ENCODE peak calls at places on chromosomes 3 and 15, in nine cellular contexts. T is stomach, S is ovary, W is IMR-90, G is transverse colon, Q is HepG2, I is heart left ventricle, N is K562, D is A549. Y is an unnamed sample.

GRCh38 chr3:52090131-52090548 is 33.8 kb upstream of the DUSP7 start:
- DNase-seq in G (no peak), D (no peak), W (peak; percentile 92), T (no peak), N (no peak), Q (no peak), I (no peak), S (no peak), Y (peak; percentile 40)

GRCh38 chr3:86420990-86421739 is 569.8 kb downstream of the VGLL3 start:
- DNase-seq in G (no peak), N (no peak), T (no peak), Q (no peak), S (no peak), I (no peak), W (no peak), D (no peak), Y (no peak)

GRCh38 chr15:89335289-89336041 is 841 bp upstream of the POLG start:
- DNase-seq in I (no peak), D (no peak), W (no peak), N (peak; percentile 77), T (no peak), G (peak; percentile 43), S (no peak), Q (peak; percentile 10), Y (no peak)

GRCh38 chr3:42007785-42008184 is 45.9 kb upstream of the ULK4 start:
- DNase-seq in N (no peak), I (no peak), G (no peak), D (no peak), Q (no peak), T (no peak), S (no peak), W (no peak), Y (no peak)

GRCh38 chr15:42094512-42094963 is at the start of gene PLA2G4D:
- DNase-seq in I (no peak), D (no peak), N (no peak), S (no peak), Q (no peak), G (no peak), T (peak; percentile 27), W (no peak), Y (no peak)

GRCh38 chr3:186487819-186488218 is 56.4 kb downstream of the CRYGS start:
- DNase-seq in Q (no peak), T (no peak), D (no peak), N (no peak), S (no peak), I (no peak), G (no peak), W (no peak), Y (no peak)

GRCh38 chr15:89669941-89670340 is 9.2 kb downstream of the PLIN1 start:
- DNase-seq in D (no peak), T (no peak), S (no peak), W (no peak), Q (no peak), I (no peak), N (no peak), G (no peak), Y (no peak)

GRCh38 chr3:46693897-46694235 is 387 bp upstream of the ALS2CL start:
- DNase-seq in D (no peak), N (no peak), G (peak; percentile 33), Q (no peak), W (no peak), S (no peak), T (no peak), I (peak; percentile 55), Y (no peak)

GRCh38 chr3:53100818-53101466 is 29.3 kb downstream of the RFT1 start:
- DNase-seq in D (no peak), I (no peak), S (no peak), G (no peak), T (no peak), Q (no peak), W (no peak), N (peak; percentile 15), Y (no peak)

GRCh38 chr3:53104762-53105161 is 25.5 kb downstream of the RFT1 start:
- DNase-seq in W (no peak), N (no peak), I (no peak), Q (no peak), D (no peak), T (no peak), G (no peak), S (no peak), Y (no peak)

GRCh38 chr3:53101956-53102355 is 28.3 kb downstream of the RFT1 start:
- DNase-seq in D (no peak), Q (no peak), W (no peak), S (no peak), G (no peak), N (no peak), T (no peak), I (no peak), Y (no peak)

GRCh38 chr3:53103566-53104296 is 26.5 kb downstream of the RFT1 start:
- DNase-seq in G (no peak), D (no peak), S (no peak), I (no peak), N (no peak), W (peak; percentile 8), T (no peak), Q (no peak), Y (no peak)

GRCh38 chr3:53102601-53103147 is 27.6 kb downstream of the RFT1 start:
- DNase-seq in I (no peak), G (peak; percentile 38), S (no peak), T (no peak), Q (no peak), D (no peak), W (no peak), N (peak; percentile 51), Y (no peak)
- TF ChIP-seq POLR2A in I (no peak), G (no peak), S (no peak), T (no peak), Q (no peak), D (no peak), W (no peak), N (no peak), Y (no peak)

GRCh38 chr15:85795669-85796305 is 1.1 kb upstream of the KLHL25 start:
- DNase-seq in Q (no peak), G (peak; percentile 46), I (no peak), N (no peak), S (no peak), T (peak; percentile 59), W (no peak), D (no peak), Y (no peak)

GRCh38 chr15:85793641-85794597 is 806 bp downstream of the KLHL25 start:
- DNase-seq in W (peak; percentile 15), I (peak; percentile 42), N (peak; percentile 25), Q (peak; percentile 28), T (peak; percentile 61), D (no peak), S (peak; percentile 68), G (peak; percentile 53), Y (peak; percentile 48)

GRCh38 chr15:85792872-85793621 is 1.7 kb downstream of the KLHL25 start:
- DNase-seq in G (no peak), S (no peak), D (no peak), I (peak; percentile 38), N (no peak), W (no peak), T (no peak), Q (no peak), Y (no peak)

GRCh38 chr15:85794598-85795319 is at the start of gene KLHL25:
- DNase-seq in W (peak; percentile 92), D (peak; percentile 94), T (peak; percentile 95), Q (peak; percentile 90), I (peak; percentile 97), S (peak; percentile 95), G (peak; percentile 95), N (peak; percentile 99), Y (peak; percentile 94)

DNA sequence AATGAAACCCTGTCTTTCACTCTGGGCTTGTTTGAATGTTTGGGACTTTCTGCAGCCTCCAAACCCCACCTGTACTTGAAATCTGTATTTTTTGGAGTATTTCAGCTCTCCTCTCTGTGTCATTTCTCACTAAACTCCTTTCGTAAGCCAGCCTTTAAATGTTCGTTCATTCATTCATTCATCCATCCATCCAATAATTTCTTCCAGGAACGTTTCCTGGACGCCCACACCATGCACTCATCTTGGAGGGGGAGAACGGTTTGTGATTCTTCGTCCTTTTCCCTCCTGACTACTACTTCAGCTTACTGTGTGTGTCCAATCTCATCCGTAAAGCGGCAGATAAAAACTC is 569 bp upstream of the KLHL25 start:
- DNase-seq in S (no peak), Q (no peak), I (no peak), T (no peak), N (no peak), D (no peak), G (no peak), W (no peak), Y (no peak)
- H3K27ac ChIP-seq in S (no peak overlapping the region), Q (no peak overlapping the region), I (peak overlapping the region; percentile 83), T (peak overlapping the region; percentile 92), N (no peak overlapping the region), D (peak overlapping the region; percentile 69), G (peak overlapping the region; percentile 90), W (no peak overlapping the region), Y (no peak overlapping the region)

DNA sequence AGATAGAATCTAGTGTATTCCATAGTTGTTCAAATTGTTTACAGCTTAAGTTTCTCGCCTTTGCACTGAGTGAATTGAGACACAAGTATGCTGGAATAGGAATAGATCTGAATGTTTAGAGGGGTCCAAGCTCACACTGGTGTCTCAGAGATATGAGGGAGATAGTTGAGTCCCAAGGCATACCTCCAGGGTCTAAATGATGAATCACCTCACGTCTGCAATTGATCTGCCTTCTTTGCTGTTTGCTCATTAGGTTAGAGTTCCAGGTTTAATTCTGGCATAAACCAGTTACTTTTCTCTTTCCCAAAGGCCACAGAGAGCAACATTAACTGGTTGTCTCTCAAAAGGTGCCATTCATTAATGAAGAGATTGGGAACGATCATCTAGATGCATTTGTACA is 106.3 kb upstream of the MME start:
- DNase-seq in D (no peak), W (no peak), S (no peak), G (no peak), Q (no peak), I (no peak), T (no peak), N (no peak), Y (no peak)
- H3K4me1 ChIP-seq in D (no peaks in the 10 kb centered on the region), W (peaks cover 6% of the 10 kb centered on the region), S (no peaks in the 10 kb centered on the region), G (no peaks in the 10 kb centered on the region), Q (no peaks in the 10 kb centered on the region), I (no peaks in the 10 kb centered on the region), T (no peaks in the 10 kb centered on the region), N (no peaks in the 10 kb centered on the region), Y (no peaks in the 10 kb centered on the region)

GRCh38 chr3:15647629-15648167 is 46.2 kb downstream of the BTD start:
- DNase-seq in W (peak; percentile 99), G (peak; percentile 54), S (no peak), Q (no peak), N (no peak), D (no peak), I (no peak), T (no peak), Y (peak; percentile 40)

GRCh38 chr3:15646924-15647511 is 45.5 kb downstream of the BTD start:
- DNase-seq in T (no peak), D (peak; percentile 94), N (no peak), G (no peak), W (peak; percentile 100), Q (no peak), S (peak; percentile 69), I (peak; percentile 76), Y (peak; percentile 78)

GRCh38 chr3:15645246-15645645 is 43.7 kb downstream of the BTD start:
- DNase-seq in T (no peak), Q (no peak), G (no peak), W (no peak), D (no peak), N (no peak), S (no peak), I (no peak), Y (no peak)

GRCh38 chr3:15649341-15649740 is 47.8 kb downstream of the BTD start:
- DNase-seq in G (no peak), I (no peak), Q (no peak), T (no peak), N (no peak), W (no peak), D (no peak), S (no peak), Y (no peak)

GRCh38 chr3:15645740-15646490 is 44.4 kb downstream of the BTD start:
- DNase-seq in I (no peak), D (peak; percentile 91), S (peak; percentile 53), Q (no peak), N (no peak), T (no peak), G (no peak), W (peak; percentile 94), Y (peak; percentile 95)
- TF ChIP-seq POLR2A in I (no peak), D (no peak), S (no peak), Q (no peak), N (no peak), T (no peak), G (no peak), W (no peak), Y (no peak)

Y was measured in adrenal gland.